ENCODE peak calls at places on chromosome 16, in four cellular contexts. H is GM23338, O is glutamatergic neuron, S is nephron progenitor cell. F is an unnamed sample.

GRCh38 chr16:53022374-53022773 is 30.3 kb downstream of the CHD9NB start:
- DNase-seq in H (peak; percentile 87), O (peak; percentile 62), S (peak; percentile 60), F (no peak)

GRCh38 chr16:987846-988245 is 6.3 kb downstream of the SOX8 start:
- DNase-seq in H (no peak), O (no peak), S (no peak), F (no peak)

GRCh38 chr16:60640038-60640437 is 1396.2 kb downstream of the CDH8 start:
- DNase-seq in H (no peak), O (no peak), S (no peak), F (no peak)

GRCh38 chr16:1543085-1543896 is 9.8 kb downstream of the TMEM204 start:
- DNase-seq in H (peak; percentile 67), O (no peak), S (peak; percentile 61), F (peak; percentile 91)

GRCh38 chr16:1527836-1528811 is 5.3 kb upstream of the TMEM204 start:
- DNase-seq in H (no peak), O (no peak), S (no peak), F (no peak)

GRCh38 chr16:53159781-53160436 is 105.1 kb downstream of the CHD9 start:
- DNase-seq in H (peak; percentile 79), O (no peak), S (peak; percentile 17), F (no peak)

GRCh38 chr16:83701494-83701893 is 106.3 kb upstream of the HSBP1 start:
- DNase-seq in H (peak; percentile 90), O (no peak), S (peak; percentile 94), F (no peak)

GRCh38 chr16:87178177-87178863 is 138.9 kb downstream of the C16orf95 start:
- DNase-seq in H (peak; percentile 35), O (peak; percentile 43), S (no peak), F (no peak)

GRCh38 chr16:89325861-89326471 is 108.5 kb downstream of the ZNF778 start:
- DNase-seq in H (no peak), O (no peak), S (no peak), F (peak; percentile 75)

GRCh38 chr16:68445458-68445857 is 2.9 kb downstream of the SMPD3 start:
- DNase-seq in H (peak; percentile 94), O (peak; percentile 75), S (peak; percentile 71), F (peak; percentile 79)

GRCh38 chr16:49530396-49530795 is 156.8 kb downstream of the C16orf78 start:
- DNase-seq in H (no peak), O (no peak), S (no peak), F (no peak)

GRCh38 chr16:49019081-49019633 is 262.5 kb downstream of the CBLN1 start:
- DNase-seq in H (peak; percentile 49), O (peak; percentile 62), S (peak; percentile 83), F (no peak)

GRCh38 chr16:22816475-22816874 is 2.5 kb downstream of the HS3ST2 start:
- DNase-seq in H (no peak), O (no peak), S (no peak), F (no peak)

GRCh38 chr16:22813223-22813945 is 578 bp upstream of the HS3ST2 start:
- DNase-seq in H (peak; percentile 93), O (peak; percentile 72), S (peak; percentile 95), F (peak; percentile 47)

GRCh38 chr16:22814330-22815105 is 556 bp downstream of the HS3ST2 start:
- DNase-seq in H (peak; percentile 76), O (peak; percentile 33), S (peak; percentile 46), F (no peak)

GRCh38 chr16:22815863-22816262 is 1.9 kb downstream of the HS3ST2 start:
- DNase-seq in H (no peak), O (no peak), S (no peak), F (no peak)

DNA sequence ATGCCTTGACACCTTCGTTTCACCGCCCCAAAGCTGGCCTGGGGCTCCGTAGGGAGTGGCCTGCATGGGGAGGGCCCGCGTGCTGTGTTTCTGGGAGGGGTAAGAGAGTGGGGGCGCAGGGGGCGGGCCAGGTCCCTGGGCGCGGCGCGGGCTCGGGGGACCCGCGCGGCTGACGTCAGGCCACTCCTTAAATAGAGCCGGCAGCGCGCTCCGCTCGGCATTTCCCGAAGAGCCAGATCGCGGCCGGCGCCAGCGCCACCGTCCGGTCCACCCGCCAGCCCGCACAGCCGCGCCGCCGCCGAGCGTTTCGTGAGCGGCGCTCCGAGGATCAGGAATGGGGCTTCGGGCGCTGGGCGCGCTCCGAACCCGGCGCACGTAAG is at the start of gene HS3ST2:
- DNase-seq in H (peak; percentile 90), O (peak; percentile 85), S (peak; percentile 72), F (no peak)
- TF ChIP-seq CTCF in H (peak; percentile 52), O (no peak), S (peak; percentile 23), F (no peak)

GRCh38 chr16:55657616-55658015 is 1.8 kb downstream of the SLC6A2 start:
- DNase-seq in H (no peak), O (no peak), S (no peak), F (no peak)

GRCh38 chr16:55656695-55657092 is 906 bp downstream of the SLC6A2 start:
- DNase-seq in H (no peak), O (peak; percentile 36), S (peak; percentile 44), F (no peak)

GRCh38 chr16:55655381-55655708 is 443 bp upstream of the SLC6A2 start:
- DNase-seq in H (no peak), O (no peak), S (no peak), F (no peak)

GRCh38 chr16:55653106-55653505 is 2.7 kb upstream of the SLC6A2 start:
- DNase-seq in H (no peak), O (no peak), S (no peak), F (no peak)

GRCh38 chr16:55655709-55656694 is at the start of gene SLC6A2:
- DNase-seq in H (peak; percentile 77), O (peak; percentile 65), S (peak; percentile 67), F (no peak)
- TF ChIP-seq CTCF in H (peak; percentile 10), O (no peak), S (peak; percentile 28), F (no peak)

GRCh38 chr16:35195173-35195863 is 1735.9 kb downstream of the TP53TG3F start:
- DNase-seq in H (peak; percentile 0), O (no peak), S (no peak), F (no peak)
- TF ChIP-seq CTCF in H (no peak), O (no peak), S (no peak), F (no peak)

GRCh38 chr16:58451263-58451662 is 48.7 kb upstream of the NDRG4 start:
- DNase-seq in H (no peak), O (no peak), S (peak; percentile 19), F (no peak)

GRCh38 chr16:58449306-58449705 is 50.6 kb upstream of the NDRG4 start:
- DNase-seq in H (no peak), O (no peak), S (no peak), F (no peak)

GRCh38 chr16:58451945-58452401 is 48.0 kb upstream of the NDRG4 start:
- DNase-seq in H (no peak), O (no peak), S (no peak), F (no peak)

GRCh38 chr16:58449768-58450167 is 50.2 kb upstream of the NDRG4 start:
- DNase-seq in H (no peak), O (no peak), S (no peak), F (no peak)

GRCh38 chr16:58450590-58450989 is 49.4 kb upstream of the NDRG4 start:
- DNase-seq in H (no peak), O (no peak), S (no peak), F (no peak)
- TF ChIP-seq CTCF in H (no peak), O (no peak), S (no peak), F (no peak)

GRCh38 chr16:35908942-35909341 is 2449.5 kb downstream of the TP53TG3F start:
- DNase-seq in H (peak; percentile 4), O (no peak), S (no peak), F (no peak)
- TF ChIP-seq CTCF in H (no peak), O (no peak), S (no peak), F (no peak)

DNA sequence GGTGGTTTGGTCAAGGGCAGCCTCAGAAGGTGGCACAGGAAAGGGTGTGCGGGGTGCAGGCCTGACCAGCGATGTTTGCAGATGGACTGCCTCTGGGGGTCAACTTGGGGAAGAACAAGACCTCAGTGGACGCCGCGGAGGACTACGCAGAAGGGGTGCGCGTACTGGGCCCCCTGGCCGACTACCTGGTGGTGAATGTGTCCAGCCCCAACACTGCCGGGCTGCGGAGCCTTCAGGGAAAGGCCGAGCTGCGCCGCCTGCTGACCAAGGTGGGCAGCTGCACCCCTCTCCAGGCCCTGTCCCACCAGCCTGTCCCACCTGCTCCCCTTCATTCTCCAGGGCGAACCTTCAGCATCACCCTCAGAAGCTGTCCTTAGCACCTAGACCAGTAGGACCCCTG is 12.5 kb downstream of the DHODH start:
- DNase-seq in H (peak; percentile 81), O (peak; percentile 61), S (peak; percentile 54), F (no peak)
- TF ChIP-seq CTCF in H (peak; percentile 81), O (peak; percentile 69), S (peak; percentile 58), F (no peak)

GRCh38 chr16:80604600-80605355 is 64.0 kb downstream of the DYNLRB2 start:
- DNase-seq in H (no peak), O (no peak), S (no peak), F (no peak)
- TF ChIP-seq CTCF in H (no peak), O (no peak), S (no peak), F (no peak)

GRCh38 chr16:11395008-11395948 is 50.0 kb downstream of the RMI2 start:
- DNase-seq in H (no peak), O (peak; percentile 14), S (no peak), F (peak; percentile 17)
- TF ChIP-seq CTCF in H (peak; percentile 28), O (no peak), S (no peak), F (no peak)